ENCODE peak calls at places on chromosome 7, in seven cellular contexts. Z, K, O, F, G, T and I are unnamed samples.
A peak's percentile ranks its signal among the peaks of the same experiment; 100 is the strongest.

GRCh38 chr7:151745090-151745638 is 131.8 kb downstream of the PRKAG2 start:
- DNase-seq in Z (peak; percentile 61), K (peak; percentile 91), O (no peak), F (peak; percentile 90), G (peak; percentile 73), T (peak; percentile 93), I (peak; percentile 74)

GRCh38 chr7:154171422-154171821 is 119.2 kb downstream of the DPP6 start:
- DNase-seq in Z (no peak), K (no peak), O (no peak), F (no peak), G (no peak), T (no peak), I (no peak)

GRCh38 chr7:130921391-130922180 is 187.6 kb upstream of the KLF14 start:
- DNase-seq in Z (no peak), K (no peak), O (no peak), F (peak; percentile 69), G (peak; percentile 49), T (no peak), I (peak; percentile 71)

GRCh38 chr7:69839782-69840181 is 241.5 kb downstream of the AUTS2 start:
- DNase-seq in Z (no peak), K (no peak), O (no peak), F (no peak), G (no peak), T (no peak), I (no peak)

GRCh38 chr7:148623586-148624282 is 33.2 kb downstream of the C7orf33 start:
- DNase-seq in Z (peak; percentile 36), K (no peak), O (no peak), F (no peak), G (no peak), T (no peak), I (no peak)

GRCh38 chr7:73435471-73436009 is 2.0 kb downstream of the FZD9 start:
- DNase-seq in Z (no peak), K (no peak), O (no peak), F (no peak), G (no peak), T (no peak), I (no peak)

GRCh38 chr7:16774294-16774693 is 20.7 kb downstream of the TSPAN13 start:
- DNase-seq in Z (no peak), K (no peak), O (no peak), F (no peak), G (no peak), T (no peak), I (no peak)

GRCh38 chr7:27155816-27156507 is 513 bp downstream of the HOXA7 start:
- DNase-seq in Z (peak; percentile 55), K (no peak), O (peak; percentile 43), F (peak; percentile 78), G (no peak), T (no peak), I (no peak)

GRCh38 chr7:33886100-33886623 is 19.2 kb upstream of the BMPER start:
- DNase-seq in Z (no peak), K (peak; percentile 26), O (no peak), F (no peak), G (no peak), T (no peak), I (no peak)

GRCh38 chr7:8511810-8512209 is 78.4 kb downstream of the NXPH1 start:
- DNase-seq in Z (no peak), K (no peak), O (no peak), F (no peak), G (no peak), T (no peak), I (no peak)

GRCh38 chr7:152489044-152489443 is 53.2 kb upstream of the KMT2C start:
- DNase-seq in Z (no peak), K (no peak), O (no peak), F (no peak), G (no peak), T (no peak), I (no peak)

GRCh38 chr7:47428780-47429472 is 153.0 kb downstream of the TNS3 start:
- DNase-seq in Z (no peak), K (no peak), O (no peak), F (no peak), G (no peak), T (no peak), I (no peak)

GRCh38 chr7:34821965-34822558 is 164.0 kb downstream of the NPSR1 start:
- DNase-seq in Z (no peak), K (no peak), O (no peak), F (no peak), G (no peak), T (no peak), I (no peak)

GRCh38 chr7:47526466-47526865 is 55.4 kb downstream of the TNS3 start:
- DNase-seq in Z (no peak), K (no peak), O (no peak), F (peak; percentile 49), G (no peak), T (no peak), I (no peak)

GRCh38 chr7:157194948-157195347 is 56.2 kb downstream of the UBE3C start:
- DNase-seq in Z (peak; percentile 67), K (no peak), O (no peak), F (no peak), G (no peak), T (no peak), I (no peak)

GRCh38 chr7:119562839-119563238 is 710.1 kb upstream of the KCND2 start:
- DNase-seq in Z (no peak), K (no peak), O (no peak), F (no peak), G (no peak), T (no peak), I (no peak)

GRCh38 chr7:130332259-130333053 is 12.2 kb upstream of the CPA5 start:
- DNase-seq in Z (no peak), K (no peak), O (no peak), F (no peak), G (no peak), T (no peak), I (no peak)

GRCh38 chr7:140402178-140402835 is 1.6 kb upstream of the RAB19 start:
- DNase-seq in Z (peak; percentile 65), K (no peak), O (no peak), F (no peak), G (no peak), T (no peak), I (no peak)

GRCh38 chr7:140400381-140400780 is 2.1 kb upstream of the SLC37A3 start:
- DNase-seq in Z (no peak), K (no peak), O (no peak), F (no peak), G (no peak), T (no peak), I (no peak)

GRCh38 chr7:140398821-140399220 is 491 bp upstream of the SLC37A3 start:
- DNase-seq in Z (no peak), K (no peak), O (no peak), F (no peak), G (no peak), T (no peak), I (no peak)

GRCh38 chr7:140403878-140404564 is at the start of gene RAB19:
- DNase-seq in Z (peak; percentile 53), K (peak; percentile 72), O (no peak), F (peak; percentile 82), G (no peak), T (peak; percentile 74), I (no peak)

DNA sequence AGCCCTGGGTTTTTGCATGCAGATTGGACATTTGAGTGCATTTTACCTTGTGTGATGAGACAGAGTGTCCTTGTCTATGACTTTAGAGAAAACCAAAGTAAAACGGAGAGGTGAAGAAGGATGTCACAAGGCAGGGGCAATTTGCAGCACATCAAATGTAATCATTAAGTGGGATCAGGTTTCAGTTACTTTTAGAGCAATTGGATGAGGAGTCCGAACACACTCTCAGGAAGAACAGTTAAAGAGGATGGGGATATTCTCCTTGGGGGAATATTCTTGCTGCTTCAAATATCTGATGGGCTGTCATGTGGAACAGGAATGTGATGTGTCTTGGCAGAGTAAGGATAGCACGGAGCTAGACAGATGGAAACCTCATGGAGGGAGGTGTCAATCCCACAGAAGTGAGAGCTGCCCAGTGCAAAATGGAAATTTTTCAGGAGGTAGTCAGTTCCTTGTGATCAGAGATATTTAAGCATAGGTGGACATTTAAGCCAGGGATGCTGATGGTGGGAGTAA is 765 bp downstream of the RAB19 start:
- DNase-seq in Z (no peak), K (no peak), O (no peak), F (no peak), G (no peak), T (no peak), I (no peak)
- H3K4me3 ChIP-seq in Z (no peak overlapping the region), K (peak overlapping the region; percentile 13), O (no peak overlapping the region), F (peak overlapping the region; percentile 60), G (no peak overlapping the region), T (peak overlapping the region; percentile 58), I (no peak overlapping the region)

DNA sequence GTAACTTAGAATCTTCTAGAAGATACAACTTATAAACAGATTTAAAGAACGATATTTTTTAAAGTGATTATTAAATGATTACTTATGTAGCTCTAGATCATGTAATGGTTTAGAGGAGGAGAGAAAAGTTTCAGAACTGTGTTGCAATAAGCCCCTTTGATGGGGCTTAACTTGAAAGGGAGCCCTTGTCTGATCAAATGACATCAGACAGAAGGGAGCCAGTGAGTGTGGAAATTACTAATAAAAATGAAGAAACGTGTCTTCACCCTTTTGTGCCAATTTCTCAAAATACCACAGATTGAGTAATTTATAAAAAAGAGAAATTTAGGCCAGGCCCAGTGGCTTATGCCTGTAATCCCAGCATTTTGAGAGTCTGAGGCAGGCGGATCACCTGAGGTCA is 318.2 kb downstream of the EXOC4 start:
- DNase-seq in Z (no peak), K (no peak), O (no peak), F (no peak), G (no peak), T (no peak), I (no peak)
- TF ChIP-seq CTCF in Z (no peak), K (no peak), O (no peak), F (no peak), G (no peak), T (no peak), I (no peak)

DNA sequence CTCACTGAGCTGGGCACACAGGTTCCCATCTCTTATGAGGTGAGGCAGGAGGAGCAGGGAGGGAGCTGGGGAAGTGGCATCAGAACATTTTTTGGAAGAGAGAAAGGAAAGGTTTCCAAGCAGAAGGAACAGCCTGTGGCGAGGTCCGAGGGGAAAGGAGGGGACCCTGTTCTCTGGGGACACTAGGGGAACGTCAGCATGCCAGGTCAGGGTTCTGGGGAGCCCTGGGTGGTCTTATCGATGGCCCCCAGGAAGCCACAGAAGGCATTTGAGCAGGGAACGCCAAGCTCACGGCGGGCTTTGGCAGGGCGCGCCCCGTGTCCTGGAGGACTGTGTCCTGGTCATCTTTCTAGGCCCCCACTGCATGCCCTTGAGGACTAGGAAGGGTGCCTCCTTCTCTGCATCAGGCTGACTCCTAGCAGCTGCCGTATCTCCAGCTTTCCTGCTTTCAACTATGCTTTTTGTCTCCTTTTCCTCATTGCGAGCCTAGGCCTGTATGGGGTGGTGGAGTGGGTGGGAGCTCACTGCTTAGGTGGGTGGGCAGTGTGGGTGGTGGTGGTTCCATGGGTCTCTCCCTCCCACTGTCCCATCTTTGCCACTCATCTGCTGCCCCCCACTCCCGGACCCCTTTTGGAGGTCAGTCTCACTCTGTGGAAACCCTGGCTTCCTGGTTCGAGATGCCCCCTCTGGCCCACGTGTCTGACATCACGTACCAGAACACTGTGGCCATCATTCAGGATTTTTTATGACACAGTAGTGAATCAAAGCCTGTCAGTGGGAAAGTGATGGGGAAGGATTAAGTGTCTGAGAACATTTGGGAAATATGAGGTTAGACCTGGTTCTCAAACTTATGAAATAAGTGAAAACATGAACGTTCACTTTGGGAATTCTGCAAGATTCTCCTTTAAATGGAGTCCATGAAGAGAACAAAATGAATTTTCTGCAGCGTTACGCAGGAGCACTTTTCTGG is 89.2 kb downstream of the CUX1 start:
- DNase-seq in Z (no peak), K (no peak), O (no peak), F (peak; percentile 18), G (no peak), T (no peak), I (no peak)
- H3K27ac ChIP-seq in Z (no peak overlapping the region), K (peak overlapping the region; percentile 58), O (peak overlapping the region; percentile 87), F (no peak overlapping the region), G (no peak overlapping the region), T (no peak overlapping the region), I (no peak overlapping the region)

GRCh38 chr7:39609084-39609461 is 14.3 kb upstream of the RALA start:
- DNase-seq in Z (peak; percentile 74), K (no peak), O (no peak), F (no peak), G (no peak), T (no peak), I (no peak)
- H3K4me3 ChIP-seq in Z (no peak overlapping the region), K (no peak overlapping the region), O (no peak overlapping the region), F (peak overlapping the region; percentile 42), G (peak overlapping the region; percentile 64), T (peak overlapping the region; percentile 47), I (peak overlapping the region; percentile 47)